ENCODE peak calls at places on chromosomes 13 and 19, in four cellular contexts. S is fibroblast of the aortic adventitia, O is nephron progenitor cell, A is astrocyte of the spinal cord. H is an unnamed sample.

GRCh38 chr13:59638404-59638803 is 525.3 kb downstream of the DIAPH3 start:
- DNase-seq in S (no peak), O (no peak), A (no peak), H (no peak)

GRCh38 chr19:32566246-32566830 is 14.7 kb upstream of the PDCD5 start:
- DNase-seq in S (peak; percentile 13), O (no peak), A (no peak), H (no peak)

GRCh38 chr19:54684537-54684936 is 21.8 kb downstream of the LILRB4 start:
- DNase-seq in S (no peak), O (peak; percentile 18), A (no peak), H (no peak)

GRCh38 chr13:110442946-110443632 is 118.4 kb downstream of the RAB20 start:
- DNase-seq in S (peak; percentile 56), O (no peak), A (peak; percentile 56), H (no peak)

GRCh38 chr19:5703819-5704818 is 14.0 kb downstream of the RPL36 start:
- DNase-seq in S (no peak), O (no peak), A (no peak), H (no peak)

GRCh38 chr13:20684535-20684934 is 19.0 kb upstream of the IL17D start:
- DNase-seq in S (no peak), O (no peak), A (no peak), H (no peak)

GRCh38 chr19:49347835-49348234 is 12.6 kb downstream of the CD37 start:
- DNase-seq in S (peak; percentile 71), O (no peak), A (peak; percentile 59), H (peak; percentile 60)

GRCh38 chr19:45598267-45599011 is 3.6 kb downstream of the GPR4 start:
- DNase-seq in S (peak; percentile 48), O (no peak), A (no peak), H (peak; percentile 30)

GRCh38 chr19:53991224-53992113 is at the start of gene CACNG6:
- DNase-seq in S (peak; percentile 49), O (peak; percentile 74), A (no peak), H (peak; percentile 65)

GRCh38 chr19:46216612-46217011 is 12.9 kb upstream of the IGFL1 start:
- DNase-seq in S (no peak), O (no peak), A (no peak), H (no peak)

GRCh38 chr13:32036131-32036695 is 4.6 kb downstream of the FRY start:
- DNase-seq in S (no peak), O (no peak), A (no peak), H (no peak)

GRCh38 chr19:54421521-54421920 is 6.3 kb downstream of the TTYH1 start:
- DNase-seq in S (no peak), O (no peak), A (no peak), H (no peak)

GRCh38 chr13:47420568-47420967 is 523.7 kb upstream of the HTR2A start:
- DNase-seq in S (no peak), O (no peak), A (no peak), H (no peak)

GRCh38 chr19:47765522-47766358 is 12.8 kb upstream of the SELENOW start:
- DNase-seq in S (peak; percentile 55), O (peak; percentile 81), A (no peak), H (no peak)

GRCh38 chr13:30186644-30187431 is 120.5 kb downstream of the KATNAL1 start:
- DNase-seq in S (no peak), O (no peak), A (peak; percentile 5), H (no peak)

GRCh38 chr19:10523135-10523636 is 5.9 kb upstream of the S1PR5 start:
- DNase-seq in S (no peak), O (no peak), A (no peak), H (no peak)

GRCh38 chr13:97753269-97753668 is 200.2 kb upstream of the IPO5 start:
- DNase-seq in S (no peak), O (no peak), A (no peak), H (no peak)

GRCh38 chr13:97757807-97758206 is 195.7 kb upstream of the IPO5 start:
- DNase-seq in S (peak; percentile 76), O (no peak), A (no peak), H (no peak)

GRCh38 chr13:97758317-97758716 is 195.2 kb upstream of the IPO5 start:
- DNase-seq in S (peak; percentile 57), O (no peak), A (no peak), H (no peak)

GRCh38 chr13:97751477-97751876 is 202.0 kb upstream of the IPO5 start:
- DNase-seq in S (no peak), O (no peak), A (no peak), H (no peak)

DNA sequence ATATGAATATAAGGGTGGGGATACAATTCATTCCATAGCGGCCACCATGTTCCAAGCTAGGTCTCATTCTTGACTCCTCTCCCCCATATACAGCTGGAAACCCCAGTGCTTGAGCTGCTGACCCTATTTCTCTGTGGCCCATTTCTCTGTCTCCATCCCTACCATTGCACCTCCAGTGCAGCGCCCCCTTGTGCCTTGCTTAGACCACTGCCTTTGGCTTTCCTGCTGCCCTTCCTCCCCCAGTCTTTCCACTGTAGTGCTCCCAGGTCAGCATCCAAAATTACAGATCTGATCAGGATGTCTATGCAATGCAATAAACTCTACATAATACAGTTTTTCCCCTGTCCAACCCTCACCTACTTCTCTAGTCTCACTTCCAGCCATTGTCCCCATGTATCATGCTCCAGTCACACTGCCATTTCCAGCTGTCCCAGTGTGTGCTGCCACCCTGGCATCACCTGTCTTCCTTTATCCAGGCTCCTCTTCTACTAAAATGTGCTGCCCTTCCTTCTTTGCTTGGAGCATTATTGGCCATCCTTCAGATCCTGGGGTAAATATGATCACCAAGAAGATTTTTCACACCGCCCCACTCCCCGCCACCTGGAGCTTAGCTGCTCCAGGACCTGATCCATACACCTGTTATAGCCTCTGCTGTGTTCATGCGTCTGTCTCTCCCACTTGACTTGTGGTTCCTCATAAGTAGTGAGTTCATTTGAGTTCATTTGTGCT is 199.4 kb upstream of the IPO5 start:
- DNase-seq in S (no peak), O (no peak), A (no peak), H (no peak)
- TF ChIP-seq CTCF in S (no peak), O (no peak), A (peak; percentile 5), H (peak; percentile 37)

GRCh38 chr13:108527849-108528248 is 101.6 kb upstream of the MYO16 start:
- DNase-seq in S (no peak), O (no peak), A (no peak), H (no peak)

GRCh38 chr13:108534728-108535127 is 94.7 kb upstream of the MYO16 start:
- DNase-seq in S (no peak), O (no peak), A (no peak), H (no peak)

GRCh38 chr13:108528303-108528702 is 101.1 kb upstream of the MYO16 start:
- DNase-seq in S (no peak), O (no peak), A (no peak), H (no peak)

DNA sequence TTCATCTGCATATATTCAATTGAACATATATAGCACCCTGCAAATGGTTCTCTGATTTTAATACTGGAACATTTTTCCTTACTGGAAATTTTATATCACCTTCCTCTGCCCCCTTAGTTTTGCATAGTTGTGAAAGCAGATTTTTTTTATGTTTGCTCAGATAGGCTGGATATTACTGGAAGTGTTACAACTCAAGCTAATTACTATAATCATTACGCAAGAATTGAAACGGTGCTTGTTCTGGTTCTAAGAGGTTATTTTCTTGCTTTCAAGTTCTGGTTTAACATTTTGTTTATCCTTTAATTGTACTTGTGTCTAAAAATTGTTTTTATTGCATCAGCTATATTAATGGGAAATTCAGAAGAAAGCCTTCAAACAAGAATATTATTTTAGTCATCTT is 95.6 kb upstream of the MYO16 start:
- DNase-seq in S (no peak), O (no peak), A (no peak), H (no peak)
- TF ChIP-seq CTCF in S (no peak), O (no peak), A (no peak), H (no peak)

GRCh38 chr13:26133286-26133685 is 81.5 kb upstream of the SHISA2 start:
- DNase-seq in S (peak; percentile 16), O (no peak), A (no peak), H (no peak)

GRCh38 chr13:26128676-26129075 is 76.9 kb upstream of the SHISA2 start:
- DNase-seq in S (no peak), O (no peak), A (no peak), H (no peak)

GRCh38 chr13:26133851-26134250 is 82.0 kb upstream of the SHISA2 start:
- DNase-seq in S (no peak), O (no peak), A (no peak), H (no peak)

GRCh38 chr13:26132756-26133155 is 80.9 kb upstream of the SHISA2 start:
- DNase-seq in S (peak; percentile 29), O (no peak), A (no peak), H (no peak)
- TF ChIP-seq CTCF in S (peak; percentile 44), O (no peak), A (peak; percentile 24), H (no peak)

GRCh38 chr13:51047434-51048165 is 63.5 kb downstream of the C13orf42 start:
- DNase-seq in S (no peak), O (no peak), A (no peak), H (no peak)
- TF ChIP-seq CTCF in S (no peak), O (no peak), A (no peak), H (peak; percentile 11)

DNA sequence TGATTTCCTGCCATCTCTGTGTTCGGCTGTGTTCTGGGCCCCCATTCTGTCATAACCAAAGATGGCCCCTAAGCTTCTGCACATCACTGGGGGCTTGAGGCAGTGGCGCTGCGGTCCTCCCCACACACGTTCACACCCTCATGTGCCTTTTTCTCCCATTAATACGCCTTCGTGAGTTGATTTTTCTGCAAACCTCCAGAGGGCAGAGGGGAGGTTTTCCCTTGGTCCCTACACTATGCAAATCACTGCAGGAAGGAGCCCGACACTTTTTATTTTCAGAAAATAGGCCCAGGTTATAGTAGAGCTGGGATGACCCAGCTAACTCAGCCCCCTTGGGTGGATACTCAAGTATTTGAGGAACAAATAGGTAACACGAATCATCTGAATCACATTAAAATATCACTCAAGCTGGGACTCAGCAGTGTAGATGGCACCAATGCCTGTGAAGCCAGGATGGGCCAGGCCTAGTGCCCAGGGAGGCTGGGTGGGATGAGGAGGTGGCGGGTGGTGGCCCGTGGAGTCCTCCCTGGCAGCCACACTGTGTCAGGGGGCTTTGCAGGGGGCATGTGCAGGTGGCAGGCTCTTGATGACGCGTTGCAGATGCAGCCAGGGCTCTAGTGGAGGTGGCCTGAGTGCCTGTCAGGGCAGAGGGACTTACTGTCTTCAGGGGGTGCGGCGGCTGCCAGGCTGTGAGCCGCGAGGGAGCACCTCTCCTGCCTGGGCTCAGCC is 234.3 kb downstream of the TEX29 start:
- DNase-seq in S (no peak), O (no peak), A (no peak), H (no peak)
- TF ChIP-seq CTCF in S (no peak), O (no peak), A (no peak), H (no peak)

DNA sequence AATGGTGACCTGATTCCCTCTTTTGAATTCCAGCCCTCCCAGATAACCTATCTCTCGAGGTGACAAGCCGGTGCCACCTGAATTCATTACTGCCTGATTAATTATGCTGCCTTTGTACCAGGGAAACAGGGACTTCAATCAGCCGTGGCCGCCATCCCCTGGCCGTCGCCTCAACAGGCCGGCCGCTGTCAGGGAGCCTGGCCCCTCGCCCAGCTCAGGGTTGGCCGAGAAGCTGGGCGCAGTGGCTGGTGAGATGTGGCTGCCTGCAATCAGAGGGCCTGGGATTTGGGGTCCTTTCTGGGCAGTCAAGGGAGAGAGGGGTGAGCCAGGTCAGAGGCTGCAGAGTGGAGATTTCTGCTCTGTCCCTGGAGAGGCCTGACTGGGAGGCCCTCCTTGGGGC is 91.2 kb downstream of the KCTD15 start:
- DNase-seq in S (no peak), O (no peak), A (no peak), H (no peak)
- TF ChIP-seq CTCF in S (no peak), O (no peak), A (no peak), H (no peak)

H was measured in GM13977.